ENCODE peak calls at places on chromosomes 6 and 20, in six cellular contexts. D is neuronal stem cell; S is stimulated activated naive B cell treated with anti-CD40 and anti-IgM and Interleukin-4, amounts not matched to agents 10 μg/mL and 1 μg/mL and 100 μg/mL, for 72 hours; I is heart right ventricle; C is stimulated activated CD4-positive, alpha-beta T cell treated with anti-CD3 and anti-CD28 coated beads, Interleukin-12 subunit alpha, Interleukin-12 subunit beta, amount 100 ng/mL, for 48 hours; L is left lung. T is an unnamed sample.
A peak's percentile ranks its signal among the peaks of the same experiment; 100 is the strongest.

GRCh38 chr20:1426231-1426849 is 33.5 kb upstream of the FKBP1A start:
- DNase-seq in I (no peak), L (no peak), C (no peak), S (no peak), D (no peak), T (no peak)

GRCh38 chr20:14951707-14952106 is 614.3 kb upstream of the FLRT3 start:
- DNase-seq in L (no peak), D (no peak), C (no peak), S (no peak), I (no peak), T (no peak)

GRCh38 chr6:31239854-31240253 is 32.0 kb downstream of the HLA-C start:
- DNase-seq in D (no peak), I (no peak), C (no peak), S (no peak), L (no peak), T (no peak)

GRCh38 chr20:47950103-47950502 is 164.8 kb upstream of the SULF2 start:
- DNase-seq in C (no peak), D (no peak), L (no peak), S (no peak), I (no peak), T (peak; percentile 60)

GRCh38 chr20:52192296-52193007 is 873 bp upstream of the ZFP64 start:
- DNase-seq in I (peak; percentile 27), C (no peak), L (no peak), S (no peak), D (peak; percentile 48), T (peak; percentile 19)

GRCh38 chr20:17667445-17667844 is 14.6 kb downstream of the RRBP1 start:
- DNase-seq in S (no peak), D (no peak), C (no peak), I (no peak), L (no peak), T (no peak)

GRCh38 chr20:7379206-7379605 is 561.1 kb downstream of the HAO1 start:
- DNase-seq in I (no peak), L (no peak), C (no peak), S (no peak), D (no peak), T (no peak)

GRCh38 chr20:11159728-11160127 is 485.9 kb upstream of the JAG1 start:
- DNase-seq in C (no peak), L (peak; percentile 24), D (no peak), S (no peak), I (no peak), T (no peak)

GRCh38 chr20:50600281-50600895 is 90.2 kb downstream of the PTPN1 start:
- DNase-seq in D (no peak), L (peak; percentile 7), C (no peak), I (no peak), S (no peak), T (no peak)

GRCh38 chr6:161200610-161201201 is 73.2 kb downstream of the AGPAT4 start:
- DNase-seq in C (no peak), D (no peak), S (no peak), L (no peak), I (no peak), T (peak; percentile 34)

GRCh38 chr6:89999154-89999553 is 104.9 kb downstream of the GJA10 start:
- DNase-seq in L (no peak), S (no peak), D (no peak), C (no peak), I (peak; percentile 48), T (no peak)

GRCh38 chr6:151322570-151322969 is 68.8 kb downstream of the ZBTB2 start:
- DNase-seq in D (no peak), C (no peak), S (no peak), L (no peak), I (no peak), T (no peak)

GRCh38 chr6:80530096-80530495 is 423.6 kb downstream of the BCKDHB start:
- DNase-seq in C (no peak), L (no peak), I (no peak), D (no peak), S (no peak), T (no peak)

GRCh38 chr6:169859978-169860703 is 108.7 kb downstream of the ERMARD start:
- DNase-seq in C (no peak), D (no peak), L (peak; percentile 65), I (no peak), S (no peak), T (no peak)

GRCh38 chr6:44264154-44265002 is 973 bp downstream of the NFKBIE start:
- DNase-seq in I (peak; percentile 42), D (no peak), L (peak; percentile 93), C (no peak), S (peak; percentile 75), T (no peak)

GRCh38 chr20:51910202-51911050 is 108.1 kb upstream of the SALL4 start:
- DNase-seq in D (peak; percentile 48), S (no peak), I (no peak), C (no peak), L (no peak), T (no peak)

GRCh38 chr6:43455034-43455747 is at the start of gene DLK2:
- DNase-seq in D (no peak), I (no peak), L (peak; percentile 81), S (no peak), C (peak; percentile 16), T (no peak)

T was measured in retina.